ENCODE peak calls at places on chromosomes 16 and 17, in six cellular contexts. F, Z, G, E, B and N are unnamed samples.

GRCh38 chr16:82146957-82147356 is 23.1 kb downstream of the MPHOSPH6 start:
- DNase-seq in F (no peak), Z (peak; percentile 14), G (no peak), E (no peak), B (no peak), N (no peak)

GRCh38 chr17:45262516-45263476 is 902 bp upstream of the SPATA32 start:
- DNase-seq in F (no peak), Z (no peak), G (peak; percentile 39), E (no peak), B (no peak), N (peak; percentile 31)

GRCh38 chr17:17570207-17570797 is 21.2 kb downstream of the PEMT start:
- DNase-seq in F (peak; percentile 76), Z (peak; percentile 16), G (peak; percentile 18), E (no peak), B (no peak), N (no peak)

GRCh38 chr17:70622382-70623260 is 453.3 kb downstream of the KCNJ2 start:
- DNase-seq in F (no peak), Z (peak; percentile 30), G (peak; percentile 51), E (no peak), B (no peak), N (peak; percentile 56)

GRCh38 chr17:30113213-30113612 is 3.4 kb upstream of the NSRP1 start:
- DNase-seq in F (no peak), Z (no peak), G (peak; percentile 55), E (no peak), B (no peak), N (peak; percentile 11)

GRCh38 chr16:4505356-4506153 is 29.4 kb downstream of the HMOX2 start:
- DNase-seq in F (no peak), Z (no peak), G (no peak), E (no peak), B (peak; percentile 73), N (no peak)

GRCh38 chr17:41656249-41657023 is 32.1 kb upstream of the KRT17 start:
- DNase-seq in F (no peak), Z (no peak), G (no peak), E (no peak), B (no peak), N (no peak)

GRCh38 chr16:56425439-56425832 is at the start of gene AMFR:
- DNase-seq in F (peak; percentile 76), Z (no peak), G (peak; percentile 90), E (no peak), B (peak; percentile 79), N (peak; percentile 78)

GRCh38 chr17:82845163-82845807 is 5.5 kb upstream of the ZNF750 start:
- DNase-seq in F (no peak), Z (no peak), G (no peak), E (no peak), B (no peak), N (no peak)

GRCh38 chr17:4246674-4247073 is 17.1 kb downstream of the ANKFY1 start:
- DNase-seq in F (no peak), Z (no peak), G (no peak), E (no peak), B (no peak), N (no peak)

GRCh38 chr17:20266806-20267458 is 200.4 kb downstream of the LGALS9B start:
- DNase-seq in F (no peak), Z (no peak), G (peak; percentile 47), E (no peak), B (no peak), N (peak; percentile 63)

GRCh38 chr17:2068101-2068518 is 13.2 kb downstream of the HIC1 start:
- DNase-seq in F (no peak), Z (no peak), G (no peak), E (no peak), B (no peak), N (peak; percentile 93)

GRCh38 chr16:19672378-19672777 is 45.6 kb downstream of the KNOP1 start:
- DNase-seq in F (no peak), Z (no peak), G (no peak), E (no peak), B (no peak), N (peak; percentile 61)

GRCh38 chr17:37176683-37177082 is 199.1 kb upstream of the C17orf78 start:
- DNase-seq in F (no peak), Z (no peak), G (peak; percentile 39), E (no peak), B (no peak), N (peak; percentile 70)

GRCh38 chr17:63116967-63117366 is 150.9 kb downstream of the TANC2 start:
- DNase-seq in F (peak; percentile 24), Z (peak; percentile 22), G (no peak), E (no peak), B (no peak), N (peak; percentile 29)

GRCh38 chr16:4401510-4401909 is 14.9 kb downstream of the CORO7 start:
- DNase-seq in F (no peak), Z (no peak), G (no peak), E (no peak), B (no peak), N (no peak)

GRCh38 chr16:2156025-2156848 is 655 bp downstream of the TRAF7 start:
- DNase-seq in F (no peak), Z (no peak), G (peak; percentile 67), E (no peak), B (no peak), N (peak; percentile 82)

GRCh38 chr16:79651363-79651762 is 50.8 kb upstream of the MAF start:
- DNase-seq in F (peak; percentile 7), Z (peak; percentile 67), G (peak; percentile 83), E (no peak), B (no peak), N (peak; percentile 44)

GRCh38 chr17:17963694-17964436 is 8.3 kb downstream of the TOM1L2 start:
- DNase-seq in F (no peak), Z (no peak), G (no peak), E (no peak), B (no peak), N (no peak)